ENCODE peak calls at places on chromosomes 6 and 20, in six cellular contexts. One of them, this sample, is unnamed.

GRCh38 chr6:137880633-137881521 is 13.8 kb downstream of the TNFAIP3 start:
- DNase-seq in tibial artery: no peak
- DNase-seq in cardiac muscle cell: no peak
- DNase-seq in GM23248: no peak
- DNase-seq in psoas muscle: no peak
- DNase-seq in HepG2: no peak
- DNase-seq in this sample: no peak

GRCh38 chr20:10177326-10177725 is 41.3 kb upstream of the SNAP25 start:
- DNase-seq in psoas muscle: no peak
- DNase-seq in HepG2: no peak
- DNase-seq in cardiac muscle cell: no peak
- DNase-seq in tibial artery: no peak
- DNase-seq in GM23248: no peak
- DNase-seq in this sample: no peak

GRCh38 chr20:23062632-23063031 is 13.2 kb upstream of the THBD start:
- DNase-seq in cardiac muscle cell: no peak
- DNase-seq in tibial artery: no peak
- DNase-seq in psoas muscle: no peak
- DNase-seq in GM23248: no peak
- DNase-seq in HepG2: no peak
- DNase-seq in this sample: no peak

GRCh38 chr20:63850689-63851547 is 10.4 kb upstream of the ABHD16B start:
- DNase-seq in cardiac muscle cell: no peak
- DNase-seq in psoas muscle: peak; percentile 4
- DNase-seq in tibial artery: no peak
- DNase-seq in HepG2: no peak
- DNase-seq in GM23248: no peak
- DNase-seq in this sample: peak; percentile 39

GRCh38 chr6:56862415-56863175 is 92.3 kb upstream of the BEND6 start:
- DNase-seq in cardiac muscle cell: no peak
- DNase-seq in GM23248: peak; percentile 73
- DNase-seq in tibial artery: no peak
- DNase-seq in psoas muscle: no peak
- DNase-seq in HepG2: no peak
- DNase-seq in this sample: no peak

GRCh38 chr6:126153661-126154060 is 167.3 kb downstream of the TRMT11 start:
- DNase-seq in cardiac muscle cell: no peak
- DNase-seq in GM23248: peak; percentile 53
- DNase-seq in psoas muscle: no peak
- DNase-seq in tibial artery: no peak
- DNase-seq in HepG2: no peak
- DNase-seq in this sample: no peak

GRCh38 chr6:123953920-123954319 is 150.3 kb downstream of the NKAIN2 start:
- DNase-seq in cardiac muscle cell: no peak
- DNase-seq in HepG2: no peak
- DNase-seq in GM23248: no peak
- DNase-seq in tibial artery: no peak
- DNase-seq in psoas muscle: no peak
- DNase-seq in this sample: peak; percentile 50

GRCh38 chr20:58713801-58714339 is 21.3 kb downstream of the NPEPL1 start:
- DNase-seq in GM23248: no peak
- DNase-seq in psoas muscle: no peak
- DNase-seq in HepG2: no peak
- DNase-seq in cardiac muscle cell: no peak
- DNase-seq in tibial artery: peak; percentile 17
- DNase-seq in this sample: no peak

GRCh38 chr20:41692479-41693135 is 74.4 kb upstream of the CHD6 start:
- DNase-seq in HepG2: peak; percentile 62
- DNase-seq in GM23248: peak; percentile 60
- DNase-seq in cardiac muscle cell: peak; percentile 92
- DNase-seq in psoas muscle: peak; percentile 84
- DNase-seq in tibial artery: peak; percentile 84
- DNase-seq in this sample: peak; percentile 97

GRCh38 chr6:37021356-37022129 is 16.1 kb downstream of the FGD2 start:
- DNase-seq in tibial artery: no peak
- DNase-seq in psoas muscle: no peak
- DNase-seq in HepG2: peak; percentile 37
- DNase-seq in cardiac muscle cell: peak; percentile 42
- DNase-seq in GM23248: peak; percentile 60
- DNase-seq in this sample: peak; percentile 84

GRCh38 chr6:134175532-134176282 is 123.3 kb upstream of the SLC2A12 start:
- DNase-seq in cardiac muscle cell: peak; percentile 69
- DNase-seq in tibial artery: peak; percentile 79
- DNase-seq in psoas muscle: peak; percentile 82
- DNase-seq in HepG2: peak; percentile 43
- DNase-seq in GM23248: peak; percentile 90
- DNase-seq in this sample: peak; percentile 88

GRCh38 chr20:57177636-57178280 is 88.7 kb downstream of the BMP7 start:
- DNase-seq in GM23248: no peak
- DNase-seq in HepG2: no peak
- DNase-seq in psoas muscle: no peak
- DNase-seq in cardiac muscle cell: no peak
- DNase-seq in tibial artery: no peak
- DNase-seq in this sample: no peak

GRCh38 chr6:90631046-90631445 is 44.2 kb upstream of the MAP3K7 start:
- DNase-seq in psoas muscle: no peak
- DNase-seq in HepG2: no peak
- DNase-seq in GM23248: no peak
- DNase-seq in tibial artery: no peak
- DNase-seq in cardiac muscle cell: no peak
- DNase-seq in this sample: no peak

GRCh38 chr6:37636112-37636511 is 61.6 kb downstream of the MDGA1 start:
- DNase-seq in HepG2: no peak
- DNase-seq in cardiac muscle cell: no peak
- DNase-seq in psoas muscle: no peak
- DNase-seq in tibial artery: no peak
- DNase-seq in GM23248: no peak
- DNase-seq in this sample: no peak

GRCh38 chr6:170345662-170346061 is 39.1 kb downstream of the FAM120B start:
- DNase-seq in HepG2: no peak
- DNase-seq in GM23248: no peak
- DNase-seq in tibial artery: no peak
- DNase-seq in cardiac muscle cell: no peak
- DNase-seq in psoas muscle: no peak
- DNase-seq in this sample: no peak

GRCh38 chr6:119116712-119117281 is 38.3 kb upstream of the FAM184A start:
- DNase-seq in tibial artery: no peak
- DNase-seq in psoas muscle: no peak
- DNase-seq in HepG2: no peak
- DNase-seq in GM23248: peak; percentile 13
- DNase-seq in cardiac muscle cell: no peak
- DNase-seq in this sample: peak; percentile 69

GRCh38 chr6:28368522-28368921 is 18.8 kb downstream of the ZKSCAN3 start:
- DNase-seq in cardiac muscle cell: no peak
- DNase-seq in GM23248: no peak
- DNase-seq in HepG2: no peak
- DNase-seq in psoas muscle: no peak
- DNase-seq in tibial artery: no peak
- DNase-seq in this sample: no peak

GRCh38 chr20:20210327-20210726 is 157.6 kb upstream of the INSM1 start:
- DNase-seq in cardiac muscle cell: no peak
- DNase-seq in psoas muscle: no peak
- DNase-seq in HepG2: no peak
- DNase-seq in GM23248: peak; percentile 13
- DNase-seq in tibial artery: no peak
- DNase-seq in this sample: no peak

GRCh38 chr20:1323256-1323655 is 5.7 kb downstream of the SDCBP2 start:
- DNase-seq in GM23248: peak; percentile 74
- DNase-seq in cardiac muscle cell: no peak
- DNase-seq in psoas muscle: no peak
- DNase-seq in tibial artery: no peak
- DNase-seq in HepG2: no peak
- DNase-seq in this sample: peak; percentile 30

GRCh38 chr6:150016324-150017185 is 8.8 kb downstream of the RAET1L start:
- DNase-seq in HepG2: peak; percentile 69
- DNase-seq in tibial artery: peak; percentile 37
- DNase-seq in GM23248: peak; percentile 86
- DNase-seq in cardiac muscle cell: peak; percentile 79
- DNase-seq in psoas muscle: no peak
- DNase-seq in this sample: peak; percentile 71

GRCh38 chr20:17725094-17725835 is 25.5 kb downstream of the BANF2 start:
- DNase-seq in psoas muscle: no peak
- DNase-seq in cardiac muscle cell: no peak
- DNase-seq in HepG2: peak; percentile 60
- DNase-seq in tibial artery: no peak
- DNase-seq in GM23248: no peak
- DNase-seq in this sample: no peak

GRCh38 chr6:108116781-108117426 is 42.4 kb upstream of the OSTM1 start:
- DNase-seq in cardiac muscle cell: no peak
- DNase-seq in tibial artery: no peak
- DNase-seq in GM23248: no peak
- DNase-seq in HepG2: no peak
- DNase-seq in psoas muscle: no peak
- DNase-seq in this sample: peak; percentile 66

GRCh38 chr20:57237006-57237953 is 29.2 kb downstream of the BMP7 start:
- DNase-seq in cardiac muscle cell: no peak
- DNase-seq in GM23248: peak; percentile 18
- DNase-seq in HepG2: no peak
- DNase-seq in tibial artery: no peak
- DNase-seq in psoas muscle: no peak
- DNase-seq in this sample: no peak

GRCh38 chr20:1533059-1533458 is 24.4 kb downstream of the SIRPD start:
- DNase-seq in psoas muscle: no peak
- DNase-seq in GM23248: peak; percentile 35
- DNase-seq in tibial artery: no peak
- DNase-seq in cardiac muscle cell: no peak
- DNase-seq in HepG2: no peak
- DNase-seq in this sample: peak; percentile 52

GRCh38 chr6:27795697-27796494 is 116.3 kb downstream of the OR2B2 start:
- DNase-seq in cardiac muscle cell: peak; percentile 77
- DNase-seq in psoas muscle: no peak
- DNase-seq in HepG2: peak; percentile 95
- DNase-seq in tibial artery: no peak
- DNase-seq in GM23248: peak; percentile 84
- DNase-seq in this sample: peak; percentile 80

GRCh38 chr6:56758553-56758952 is 115.9 kb upstream of the DST start:
- DNase-seq in HepG2: no peak
- DNase-seq in psoas muscle: no peak
- DNase-seq in tibial artery: no peak
- DNase-seq in cardiac muscle cell: no peak
- DNase-seq in GM23248: no peak
- DNase-seq in this sample: no peak

GRCh38 chr6:106939208-106939607 is 35.3 kb downstream of the CD24 start:
- DNase-seq in psoas muscle: no peak
- DNase-seq in HepG2: no peak
- DNase-seq in GM23248: no peak
- DNase-seq in cardiac muscle cell: no peak
- DNase-seq in tibial artery: no peak
- DNase-seq in this sample: no peak

GRCh38 chr6:156109713-156110112 is 654.1 kb upstream of the NOX3 start:
- DNase-seq in cardiac muscle cell: no peak
- DNase-seq in tibial artery: no peak
- DNase-seq in HepG2: no peak
- DNase-seq in psoas muscle: no peak
- DNase-seq in GM23248: no peak
- DNase-seq in this sample: no peak

GRCh38 chr20:25364180-25364788 is 26.4 kb downstream of the ABHD12 start:
- DNase-seq in GM23248: no peak
- DNase-seq in psoas muscle: no peak
- DNase-seq in tibial artery: no peak
- DNase-seq in HepG2: no peak
- DNase-seq in cardiac muscle cell: no peak
- DNase-seq in this sample: peak; percentile 19

GRCh38 chr6:163533443-163533842 is 118.9 kb downstream of the QKI start:
- DNase-seq in cardiac muscle cell: no peak
- DNase-seq in tibial artery: no peak
- DNase-seq in HepG2: peak; percentile 73
- DNase-seq in psoas muscle: no peak
- DNase-seq in GM23248: peak; percentile 93
- DNase-seq in this sample: no peak

GRCh38 chr6:83055366-83055964 is 10.2 kb downstream of the UBE3D start:
- DNase-seq in GM23248: peak; percentile 69
- DNase-seq in psoas muscle: peak; percentile 23
- DNase-seq in tibial artery: peak; percentile 28
- DNase-seq in HepG2: peak; percentile 31
- DNase-seq in cardiac muscle cell: peak; percentile 63
- DNase-seq in this sample: peak; percentile 81

GRCh38 chr6:110800181-110800838 is 15.0 kb downstream of the CDK19 start:
- DNase-seq in tibial artery: no peak
- DNase-seq in psoas muscle: no peak
- DNase-seq in GM23248: no peak
- DNase-seq in cardiac muscle cell: no peak
- DNase-seq in HepG2: no peak
- DNase-seq in this sample: no peak
- H3K9me3 ChIP-seq in tibial artery: peaks cover 3% of the 10 kb centered on the region
- H3K9me3 ChIP-seq in psoas muscle: no peaks in the 10 kb centered on the region
- H3K9me3 ChIP-seq in GM23248: no peaks in the 10 kb centered on the region
- H3K9me3 ChIP-seq in cardiac muscle cell: no peaks in the 10 kb centered on the region
- H3K9me3 ChIP-seq in HepG2: no peaks in the 10 kb centered on the region
- H3K9me3 ChIP-seq in this sample: peaks cover 23% of the 10 kb centered on the region

DNA sequence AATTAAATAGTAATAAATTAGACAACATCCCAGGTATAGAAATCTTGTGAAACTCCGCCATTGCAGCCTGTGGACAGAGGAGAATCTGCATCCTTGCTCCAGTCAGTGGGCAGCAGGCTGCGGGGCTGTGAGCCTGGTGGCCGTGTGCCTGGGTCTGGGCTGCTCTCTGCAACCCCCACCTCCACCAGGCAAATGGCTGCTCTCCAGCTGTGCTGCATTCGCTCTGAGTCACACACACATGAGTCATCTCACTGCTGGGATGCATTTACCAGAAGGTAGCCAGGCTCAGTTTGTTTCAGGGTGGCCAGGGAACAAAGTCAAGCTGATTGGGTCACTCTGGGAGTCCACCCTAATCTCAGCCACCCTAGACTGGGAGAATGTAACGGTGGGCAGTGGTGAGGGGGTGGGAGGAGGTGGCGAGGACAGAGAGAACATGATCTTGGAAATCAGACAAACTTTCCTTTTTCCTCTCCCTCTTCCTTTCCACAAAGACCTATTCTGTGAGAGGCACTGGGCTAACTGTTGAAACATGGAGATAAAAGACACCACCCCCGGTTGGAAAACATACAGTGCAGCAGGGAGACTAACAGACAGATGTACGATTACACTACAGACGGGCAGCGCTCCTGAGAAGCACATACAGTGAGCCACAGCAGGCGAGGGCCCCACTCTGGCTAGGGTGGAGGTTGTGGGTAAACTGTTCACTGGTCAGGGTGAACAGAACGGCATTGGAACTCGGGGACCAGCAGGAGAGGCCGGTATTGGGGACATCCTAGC is 59.2 kb downstream of the TRAM2 start:
- DNase-seq in HepG2: peak; percentile 92
- DNase-seq in cardiac muscle cell: no peak
- DNase-seq in tibial artery: peak; percentile 94
- DNase-seq in psoas muscle: peak; percentile 86
- DNase-seq in GM23248: peak; percentile 99
- DNase-seq in this sample: peak; percentile 94
- H3K4me3 ChIP-seq in HepG2: peak overlapping the region; percentile 52
- H3K4me3 ChIP-seq in cardiac muscle cell: no peak overlapping the region
- H3K4me3 ChIP-seq in tibial artery: no peak overlapping the region
- H3K4me3 ChIP-seq in psoas muscle: no peak overlapping the region
- H3K4me3 ChIP-seq in GM23248: peak overlapping the region; percentile 20
- H3K4me3 ChIP-seq in this sample: peak overlapping the region; percentile 16

GRCh38 chr20:43694763-43695162 is 27.8 kb downstream of the MYBL2 start:
- DNase-seq in GM23248: no peak
- DNase-seq in tibial artery: no peak
- DNase-seq in psoas muscle: no peak
- DNase-seq in cardiac muscle cell: no peak
- DNase-seq in HepG2: no peak
- DNase-seq in this sample: no peak
- H3K36me3 ChIP-seq in GM23248: no peaks in the 10 kb centered on the region
- H3K36me3 ChIP-seq in tibial artery: no peaks in the 10 kb centered on the region
- H3K36me3 ChIP-seq in psoas muscle: no peaks in the 10 kb centered on the region
- H3K36me3 ChIP-seq in cardiac muscle cell: no peaks in the 10 kb centered on the region
- H3K36me3 ChIP-seq in HepG2: peaks cover 26% of the 10 kb centered on the region
- H3K36me3 ChIP-seq in this sample: peaks cover 41% of the 10 kb centered on the region

GRCh38 chr20:51299413-51299812 is 243.1 kb downstream of the NFATC2 start:
- DNase-seq in psoas muscle: no peak
- DNase-seq in GM23248: no peak
- DNase-seq in cardiac muscle cell: no peak
- DNase-seq in HepG2: no peak
- DNase-seq in tibial artery: no peak
- DNase-seq in this sample: no peak
- H3K9me3 ChIP-seq in psoas muscle: no peaks in the 10 kb centered on the region
- H3K9me3 ChIP-seq in GM23248: no peaks in the 10 kb centered on the region
- H3K9me3 ChIP-seq in cardiac muscle cell: peaks cover 3% of the 10 kb centered on the region
- H3K9me3 ChIP-seq in HepG2: peaks cover 13% of the 10 kb centered on the region
- H3K9me3 ChIP-seq in tibial artery: peaks cover 6% of the 10 kb centered on the region
- H3K9me3 ChIP-seq in this sample: peaks cover 77% of the 10 kb centered on the region

This sample was measured in endodermal cell.